ENCODE peak calls at places on chromosomes 6 and 20, in seven cellular contexts. R, M, Y, J, A, U and H are unnamed samples.

GRCh38 chr6:142414462-142414861 is 112.7 kb downstream of the ADGRG6 start:
- DNase-seq in R (no peak), A (no peak), J (no peak), Y (no peak), M (no peak), U (no peak), H (no peak)

GRCh38 chr6:82818727-82819126 is 246.9 kb downstream of the UBE3D start:
- DNase-seq in Y (peak; percentile 42), A (peak; percentile 83), M (peak; percentile 58), R (no peak), J (no peak), U (no peak), H (peak; percentile 80)

GRCh38 chr20:51132286-51132810 is 109.4 kb upstream of the KCNG1 start:
- DNase-seq in R (no peak), Y (no peak), U (no peak), M (peak; percentile 10), A (peak; percentile 9), J (peak; percentile 79), H (no peak)

GRCh38 chr20:23164176-23164601 is 78.1 kb upstream of the CD93 start:
- DNase-seq in J (peak; percentile 73), M (no peak), U (no peak), Y (no peak), A (no peak), R (no peak), H (no peak)

GRCh38 chr6:36340671-36341454 is 4.2 kb upstream of the BNIP5 start:
- DNase-seq in A (peak; percentile 56), R (peak; percentile 73), M (peak; percentile 89), Y (peak; percentile 76), J (peak; percentile 87), U (peak; percentile 85), H (no peak)

GRCh38 chr20:64001607-64002011 is 20.7 kb downstream of the PRPF6 start:
- DNase-seq in A (peak; percentile 54), R (no peak), U (no peak), Y (no peak), J (no peak), M (no peak), H (no peak)

GRCh38 chr20:45176526-45176925 is 1.8 kb downstream of the PI3 start:
- DNase-seq in R (no peak), U (no peak), Y (no peak), A (no peak), M (no peak), J (no peak), H (no peak)

GRCh38 chr20:4026093-4026601 is 10.8 kb upstream of the RNF24 start:
- DNase-seq in M (peak; percentile 93), U (no peak), J (no peak), A (peak; percentile 84), R (peak; percentile 42), Y (peak; percentile 82), H (no peak)

GRCh38 chr20:64103871-64104666 is 3.3 kb downstream of the NPBWR2 start:
- DNase-seq in R (no peak), U (no peak), A (no peak), M (no peak), Y (no peak), J (no peak), H (no peak)

GRCh38 chr6:106643061-106643460 is 13.7 kb downstream of the QRSL1 start:
- DNase-seq in R (no peak), Y (no peak), M (no peak), A (no peak), J (no peak), U (no peak), H (no peak)

GRCh38 chr6:111957623-111958315 is 84.5 kb upstream of the FYN start:
- DNase-seq in M (no peak), R (no peak), A (peak; percentile 39), U (no peak), J (no peak), Y (no peak), H (no peak)

GRCh38 chr20:15582146-15582776 is 991.0 kb downstream of the KIF16B start:
- DNase-seq in J (no peak), R (no peak), Y (no peak), M (no peak), A (no peak), U (no peak), H (no peak)

GRCh38 chr20:64157878-64158277 is 6.4 kb upstream of the MYT1 start:
- DNase-seq in J (no peak), A (no peak), Y (no peak), R (no peak), M (no peak), U (no peak), H (no peak)

GRCh38 chr6:140073456-140073855 is 699.0 kb upstream of the CITED2 start:
- DNase-seq in A (no peak), M (peak; percentile 90), R (no peak), J (no peak), Y (peak; percentile 61), U (no peak), H (no peak)

GRCh38 chr6:42454428-42454791 is 2.7 kb upstream of the TRERF1 start:
- DNase-seq in J (peak; percentile 80), R (peak; percentile 55), A (peak; percentile 39), Y (peak; percentile 61), M (no peak), U (peak; percentile 66), H (no peak)
- H3K4me3 ChIP-seq in J (peak overlapping the region; percentile 81), R (peak overlapping the region; percentile 70), A (peak overlapping the region; percentile 76), Y (peak overlapping the region; percentile 79), M (no peak overlapping the region), U (peak overlapping the region; percentile 77), H (no peak overlapping the region)

DNA sequence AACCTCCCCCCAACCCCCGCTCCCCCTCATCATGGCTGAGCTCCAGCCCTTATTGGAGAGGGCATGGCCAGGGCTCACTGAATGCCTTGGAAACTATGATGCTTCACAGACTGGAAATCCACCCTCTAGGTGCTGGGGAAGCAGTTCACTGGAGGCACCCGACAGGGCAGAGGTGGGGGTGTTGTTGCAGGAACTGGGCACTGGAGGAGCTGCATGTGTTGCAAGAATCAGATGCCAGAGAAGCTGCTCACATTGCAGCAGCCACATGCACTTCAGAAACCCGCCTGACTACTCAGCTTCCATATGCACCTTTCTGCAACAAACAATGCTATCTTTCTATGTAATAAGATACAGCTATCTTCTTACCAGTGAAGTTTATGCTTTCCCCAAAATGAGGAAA is 7.9 kb upstream of the TBPL1 start:
- DNase-seq in U (no peak), A (no peak), M (peak; percentile 19), J (no peak), R (no peak), Y (no peak), H (no peak)
- TF ChIP-seq CTCF in U (no peak), A (no peak), M (no peak), J (no peak), R (no peak), Y (no peak), H (no peak)

DNA sequence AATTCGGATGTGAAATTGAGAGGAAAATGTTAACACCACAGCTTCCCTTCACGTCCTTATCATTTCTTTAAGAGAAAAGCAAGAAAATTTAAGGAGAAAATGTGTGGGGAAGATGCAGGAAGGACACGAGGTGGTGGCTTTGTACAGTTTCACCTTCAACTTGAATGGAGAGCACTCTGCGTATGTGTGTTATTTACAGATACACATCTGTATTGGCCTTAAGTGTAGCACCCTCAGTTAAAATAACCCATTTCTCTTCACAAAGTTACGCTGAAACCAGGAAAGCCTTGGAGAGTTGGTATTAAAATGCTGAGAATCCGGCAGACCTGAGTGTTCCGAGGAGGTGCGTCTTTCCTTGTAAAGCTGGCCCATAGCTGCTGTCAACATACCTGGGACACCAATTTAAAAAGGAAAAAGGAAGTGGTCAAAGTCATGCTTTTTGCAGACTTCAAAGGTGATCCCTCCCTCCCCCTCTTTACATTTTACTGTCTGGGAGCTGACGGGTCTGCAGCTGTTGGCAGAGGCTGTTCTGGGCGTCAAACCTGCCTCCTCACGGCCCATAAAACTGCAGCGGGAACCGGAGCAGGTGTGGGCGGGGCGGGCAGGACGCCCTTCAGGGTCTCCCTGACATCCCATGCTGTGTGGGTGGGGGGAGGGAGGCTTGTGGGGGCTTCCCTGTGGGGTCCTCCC is 61.3 kb upstream of the TBXT start:
- DNase-seq in U (no peak), A (no peak), M (no peak), J (no peak), R (no peak), Y (no peak), H (no peak)
- H3K4me3 ChIP-seq in U (no peak overlapping the region), A (no peak overlapping the region), M (no peak overlapping the region), J (no peak overlapping the region), R (no peak overlapping the region), Y (no peak overlapping the region), H (no peak overlapping the region)

GRCh38 chr6:88599561-88599960 is 363.9 kb downstream of the RNGTT start:
- DNase-seq in Y (no peak), A (no peak), R (no peak), U (no peak), M (no peak), J (no peak), H (no peak)
- TF ChIP-seq CTCF in Y (no peak), A (no peak), R (no peak), U (no peak), M (no peak), J (no peak), H (no peak)

GRCh38 chr6:28673800-28674671 is 148.4 kb downstream of the GPX5 start:
- DNase-seq in J (peak; percentile 55), U (no peak), A (peak; percentile 59), R (peak; percentile 65), Y (peak; percentile 72), M (peak; percentile 70), H (peak; percentile 16)
- H3K4me3 ChIP-seq in J (peak overlapping the region; percentile 4), U (peak overlapping the region; percentile 21), A (peak overlapping the region; percentile 47), R (peak overlapping the region; percentile 66), Y (peak overlapping the region; percentile 60), M (peak overlapping the region; percentile 30), H (peak overlapping the region; percentile 49)